ENCODE peak calls at places on chromosomes 3 and 15, in six cellular contexts. M is neuronal stem cell; C is CD8-positive, alpha-beta memory T cell; R is CD4-positive, alpha-beta memory T cell; D is pancreas; X is Caco-2. Y is an unnamed sample. For H3K4me1, the result is how much of the 10 kb centered on the place peaks cover.

GRCh38 chr3:59919581-59919980 is 869.8 kb upstream of the CFAP20DC start:
- DNase-seq in C (no peak), M (no peak), D (no peak), R (no peak), X (no peak), Y (no peak)

GRCh38 chr3:111081008-111081545 is 9.5 kb downstream of the NECTIN3 start:
- DNase-seq in R (no peak), X (no peak), D (no peak), C (no peak), M (no peak), Y (no peak)

GRCh38 chr15:63490345-63491034 is 13.9 kb upstream of the USP3 start:
- DNase-seq in C (no peak), R (no peak), M (no peak), D (no peak), X (no peak), Y (no peak)

GRCh38 chr3:129607391-129608068 is 1.1 kb upstream of the PLXND1 start:
- DNase-seq in X (no peak), R (no peak), D (no peak), M (no peak), C (no peak), Y (no peak)

GRCh38 chr15:60673918-60674558 is 195.1 kb upstream of the ICE2 start:
- DNase-seq in R (no peak), X (no peak), C (peak), D (peak), M (no peak), Y (peak)

GRCh38 chr3:158148218-158148617 is 38.3 kb downstream of the RSRC1 start:
- DNase-seq in D (no peak), M (no peak), C (no peak), X (no peak), R (no peak), Y (no peak)

GRCh38 chr15:77036537-77037474 is 34.1 kb downstream of the TSPAN3 start:
- DNase-seq in M (no peak), R (no peak), D (no peak), X (no peak), C (peak), Y (peak)

GRCh38 chr15:35019401-35020327 is 31.6 kb upstream of the ZNF770 start:
- DNase-seq in X (no peak), M (no peak), R (no peak), D (no peak), C (no peak), Y (no peak)

GRCh38 chr3:123807820-123808219 is 76.3 kb downstream of the MYLK start:
- DNase-seq in R (no peak), X (no peak), M (no peak), D (peak), C (no peak), Y (peak)

GRCh38 chr3:30644615-30645014 is 38.2 kb downstream of the TGFBR2 start:
- DNase-seq in X (no peak), D (peak), R (peak), M (no peak), C (peak), Y (no peak)

GRCh38 chr3:128787256-128788253 is 61.6 kb downstream of the RAB7A start:
- DNase-seq in D (no peak), C (peak), M (no peak), R (peak), X (peak), Y (no peak)

GRCh38 chr15:71754660-71755059 is 55.7 kb upstream of the NR2E3 start:
- DNase-seq in R (no peak), M (no peak), C (no peak), X (no peak), D (no peak), Y (no peak)

GRCh38 chr3:39718674-39719595 is 90.5 kb upstream of the MYRIP start:
- DNase-seq in C (no peak), M (no peak), D (no peak), R (no peak), X (no peak), Y (no peak)

GRCh38 chr3:38029400-38030125 is at the start of gene PLCD1:
- DNase-seq in D (peak), C (peak), X (no peak), M (peak), R (peak), Y (peak)

GRCh38 chr15:62432702-62433398 is 267.8 kb upstream of the C2CD4B start:
- DNase-seq in D (no peak), C (no peak), X (no peak), R (no peak), M (no peak), Y (no peak)
- H3K4me1 ChIP-seq in D (under half), C (under half), X (under half), R (under half), M (under half), Y (under half)

GRCh38 chr3:177330771-177331170 is 133.5 kb upstream of the TBL1XR1 start:
- DNase-seq in M (no peak), X (no peak), R (no peak), C (no peak), D (peak), Y (no peak)
- H3K4me1 ChIP-seq in M (under half), X (under half), R (under half), C (under half), D (under half), Y (under half)

GRCh38 chr3:172096881-172097420 is 57.6 kb downstream of the FNDC3B start:
- DNase-seq in X (peak), M (no peak), R (no peak), C (no peak), D (peak), Y (no peak)
- H3K4me1 ChIP-seq in X (half or more), M (under half), R (under half), C (under half), D (half or more), Y (under half)

GRCh38 chr15:68345481-68345880 is 67.9 kb downstream of the FEM1B start:
- DNase-seq in X (no peak), M (no peak), D (no peak), R (no peak), C (no peak), Y (no peak)

GRCh38 chr15:68342351-68342750 is 64.8 kb downstream of the FEM1B start:
- DNase-seq in D (no peak), M (no peak), R (no peak), C (no peak), X (no peak), Y (peak)

GRCh38 chr15:68344600-68344999 is 67.1 kb downstream of the FEM1B start:
- DNase-seq in R (no peak), M (no peak), C (no peak), X (no peak), D (no peak), Y (no peak)

GRCh38 chr15:68341851-68342336 is 64.3 kb downstream of the FEM1B start:
- DNase-seq in D (no peak), M (no peak), R (no peak), X (no peak), C (no peak), Y (no peak)

GRCh38 chr15:68343579-68344225 is 66.2 kb downstream of the FEM1B start:
- DNase-seq in R (no peak), X (no peak), C (no peak), D (no peak), M (no peak), Y (no peak)
- H3K4me1 ChIP-seq in R (under half), X (under half), C (under half), D (under half), M (under half), Y (under half)

DNA sequence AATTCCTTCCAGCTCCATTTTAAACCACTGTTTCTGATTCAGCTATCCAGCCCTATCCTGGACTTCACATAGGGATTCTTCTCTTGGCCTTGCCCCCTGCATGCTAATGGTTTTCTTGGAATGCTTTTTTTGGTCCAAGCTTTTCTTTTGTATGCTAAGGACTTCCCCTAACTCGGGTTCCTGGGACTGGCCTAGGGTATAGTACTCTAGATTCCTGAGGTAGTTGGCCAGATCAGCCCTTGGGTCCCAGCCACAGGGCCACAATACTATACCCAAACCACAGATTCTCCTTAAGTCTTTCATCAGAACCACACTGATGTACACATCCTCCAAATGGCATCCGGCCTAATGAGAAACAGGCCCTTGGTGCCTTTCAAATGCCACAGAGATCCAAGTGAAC is 2.8 kb downstream of the FYCO1 start:
- DNase-seq in M (no peak), D (no peak), R (no peak), C (no peak), X (no peak), Y (no peak)
- H3K4me1 ChIP-seq in M (under half), D (under half), R (half or more), C (half or more), X (under half), Y (under half)

DNA sequence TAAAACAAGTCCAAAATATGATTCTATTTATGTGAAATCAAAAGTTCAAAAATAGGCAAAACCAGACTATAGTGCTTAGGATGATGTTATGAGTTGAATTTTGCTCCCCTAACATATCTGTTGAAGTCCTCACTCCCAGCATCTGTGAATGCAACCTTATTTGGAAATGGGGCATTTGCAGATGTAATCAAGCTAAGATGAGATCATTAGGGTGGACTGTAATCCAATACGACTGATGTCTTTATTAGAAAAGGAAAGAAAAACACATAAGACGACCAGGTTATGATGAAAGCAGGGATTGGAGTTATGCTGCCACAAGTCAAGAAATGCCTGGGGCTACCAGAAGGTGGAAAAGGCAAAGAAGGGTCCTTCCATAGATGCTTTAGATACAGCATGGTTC is 110.5 kb upstream of the CCDC39 start:
- DNase-seq in M (no peak), R (no peak), X (no peak), D (no peak), C (no peak), Y (no peak)
- H3K4me1 ChIP-seq in M (under half), R (under half), X (under half), D (under half), C (under half), Y (under half)

GRCh38 chr15:52005748-52006701 is 13.0 kb upstream of the MAPK6 start:
- DNase-seq in D (no peak), X (no peak), R (no peak), M (no peak), C (no peak), Y (no peak)

GRCh38 chr15:52008326-52008697 is 10.7 kb upstream of the MAPK6 start:
- DNase-seq in D (no peak), R (no peak), C (no peak), X (no peak), M (no peak), Y (no peak)

GRCh38 chr15:52006702-52007340 is 12.2 kb upstream of the MAPK6 start:
- DNase-seq in R (no peak), M (no peak), C (no peak), X (no peak), D (no peak), Y (no peak)

GRCh38 chr15:52010633-52011595 is 8.1 kb upstream of the MAPK6 start:
- DNase-seq in C (no peak), X (no peak), M (no peak), R (no peak), D (peak), Y (no peak)

DNA sequence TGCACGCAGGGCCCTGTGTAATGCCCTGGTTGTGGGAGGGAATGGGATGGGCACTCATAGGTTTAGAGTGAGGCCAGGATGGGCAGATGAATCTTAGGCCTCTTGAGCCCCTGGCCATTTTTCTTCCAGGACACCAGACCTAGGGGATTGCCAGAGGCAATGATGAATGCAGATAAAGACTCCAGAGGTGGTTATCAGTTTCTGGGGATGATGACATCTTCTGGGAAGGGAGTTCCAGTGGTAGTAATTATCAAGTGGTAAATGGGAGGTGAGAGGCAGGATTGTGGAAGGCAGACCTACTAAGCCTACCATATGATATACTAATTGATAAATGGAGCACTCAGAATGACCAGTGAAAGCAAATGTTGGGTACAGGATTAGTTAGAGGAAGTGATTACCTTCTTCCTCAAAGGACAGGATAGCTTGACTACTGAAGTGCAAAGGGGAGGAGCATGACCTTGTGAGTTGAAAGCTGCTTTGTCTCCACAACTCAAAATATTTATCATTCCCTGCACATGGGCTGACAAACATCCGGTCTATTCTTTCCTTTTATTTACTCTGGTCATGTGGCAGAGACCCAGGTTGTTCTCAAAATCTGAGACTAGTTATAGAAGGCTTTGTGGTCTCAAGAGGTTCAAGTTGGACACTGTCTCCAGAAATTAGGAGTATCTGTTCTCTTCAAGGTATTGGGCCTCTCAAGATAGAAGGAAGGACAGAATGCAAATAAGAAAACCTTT is 10.2 kb upstream of the MAPK6 start:
- DNase-seq in D (no peak), C (no peak), M (no peak), X (no peak), R (no peak), Y (no peak)
- H3K4me1 ChIP-seq in D (under half), C (under half), M (under half), X (under half), R (under half), Y (under half)

GRCh38 chr3:150763122-150763840 is at the start of gene SIAH2:
- DNase-seq in C (peak), X (peak), D (peak), M (peak), R (peak), Y (peak)

GRCh38 chr3:150763841-150764483 is 993 bp upstream of the SIAH2 start:
- DNase-seq in M (peak), C (peak), D (peak), X (peak), R (no peak), Y (peak)

GRCh38 chr3:150766742-150767141 is 3.8 kb upstream of the SIAH2 start:
- DNase-seq in X (no peak), C (no peak), R (no peak), D (no peak), M (no peak), Y (no peak)

GRCh38 chr3:150765949-150766720 is 3.2 kb upstream of the SIAH2 start:
- DNase-seq in X (peak), C (no peak), M (no peak), R (no peak), D (no peak), Y (no peak)

GRCh38 chr3:150764607-150765366 is 1.8 kb upstream of the SIAH2 start:
- DNase-seq in C (no peak), X (no peak), R (no peak), M (no peak), D (no peak), Y (no peak)
- H3K4me1 ChIP-seq in C (under half), X (under half), R (under half), M (under half), D (under half), Y (under half)

GRCh38 chr3:127542441-127542952 is 48.0 kb downstream of the TPRA1 start:
- DNase-seq in D (peak), R (no peak), M (no peak), C (no peak), X (no peak), Y (no peak)
- H3K4me1 ChIP-seq in D (under half), R (under half), M (under half), C (under half), X (under half), Y (under half)

GRCh38 chr3:115663414-115663813 is 40.1 kb downstream of the GAP43 start:
- DNase-seq in D (no peak), C (no peak), R (no peak), M (no peak), X (no peak), Y (no peak)
- H3K4me1 ChIP-seq in D (under half), C (under half), R (under half), M (under half), X (under half), Y (under half)

Y was measured in testis.